ENCODE peak calls at places on chromosomes 16 and 17, in five cellular contexts. One of them, this sample, is unnamed.
A peak's percentile ranks its signal among the peaks of the same experiment; 100 is the strongest.

GRCh38 chr16:24966599-24966998 is 48.6 kb downstream of the ARHGAP17 start:
- DNase-seq in fibroblast of lung: no peak
- DNase-seq in psoas muscle: no peak
- DNase-seq in A549: no peak
- DNase-seq in fibroblast of mammary gland: no peak
- DNase-seq in this sample: no peak

GRCh38 chr17:49597438-49597837 is 21.8 kb downstream of the NXPH3 start:
- DNase-seq in A549: no peak
- DNase-seq in psoas muscle: no peak
- DNase-seq in fibroblast of lung: no peak
- DNase-seq in fibroblast of mammary gland: no peak
- DNase-seq in this sample: no peak

GRCh38 chr17:5419959-5420653 is at the start of gene RPAIN:
- DNase-seq in fibroblast of lung: no peak
- DNase-seq in psoas muscle: peak; percentile 94
- DNase-seq in fibroblast of mammary gland: peak; percentile 81
- DNase-seq in A549: peak; percentile 95
- DNase-seq in this sample: peak; percentile 72

GRCh38 chr16:54034684-54035083 is 251.9 kb downstream of the IRX3 start:
- DNase-seq in psoas muscle: no peak
- DNase-seq in fibroblast of mammary gland: peak; percentile 47
- DNase-seq in fibroblast of lung: no peak
- DNase-seq in A549: no peak
- DNase-seq in this sample: no peak

GRCh38 chr17:21549107-21549687 is 143.1 kb upstream of the KCNJ18 start:
- DNase-seq in fibroblast of mammary gland: peak; percentile 83
- DNase-seq in psoas muscle: no peak
- DNase-seq in A549: no peak
- DNase-seq in fibroblast of lung: peak; percentile 73
- DNase-seq in this sample: no peak

GRCh38 chr17:83098241-83099085 is 19.1 kb downstream of the METRNL start:
- DNase-seq in fibroblast of mammary gland: no peak
- DNase-seq in A549: no peak
- DNase-seq in psoas muscle: no peak
- DNase-seq in fibroblast of lung: no peak
- DNase-seq in this sample: no peak

GRCh38 chr16:84286568-84287220 is 8.0 kb upstream of the WFDC1 start:
- DNase-seq in psoas muscle: peak; percentile 70
- DNase-seq in fibroblast of lung: no peak
- DNase-seq in fibroblast of mammary gland: no peak
- DNase-seq in A549: no peak
- DNase-seq in this sample: no peak

GRCh38 chr17:17711708-17712141 is 30.5 kb downstream of the RAI1 start:
- DNase-seq in fibroblast of mammary gland: no peak
- DNase-seq in A549: no peak
- DNase-seq in psoas muscle: no peak
- DNase-seq in fibroblast of lung: peak; percentile 25
- DNase-seq in this sample: no peak

GRCh38 chr17:74018116-74018515 is 185.4 kb upstream of the RPL38 start:
- DNase-seq in fibroblast of lung: no peak
- DNase-seq in psoas muscle: peak; percentile 9
- DNase-seq in A549: no peak
- DNase-seq in fibroblast of mammary gland: no peak
- DNase-seq in this sample: no peak

GRCh38 chr17:7186241-7186640 is 7.1 kb upstream of the ASGR1 start:
- DNase-seq in fibroblast of lung: no peak
- DNase-seq in A549: peak; percentile 37
- DNase-seq in psoas muscle: no peak
- DNase-seq in fibroblast of mammary gland: peak; percentile 22
- DNase-seq in this sample: no peak

GRCh38 chr16:84321932-84322331 is 27.3 kb downstream of the WFDC1 start:
- DNase-seq in psoas muscle: no peak
- DNase-seq in A549: no peak
- DNase-seq in fibroblast of lung: no peak
- DNase-seq in fibroblast of mammary gland: no peak
- DNase-seq in this sample: no peak

GRCh38 chr17:54948380-54948779 is 20.1 kb downstream of the COX11 start:
- DNase-seq in psoas muscle: no peak
- DNase-seq in fibroblast of mammary gland: peak; percentile 96
- DNase-seq in A549: no peak
- DNase-seq in fibroblast of lung: peak; percentile 99
- DNase-seq in this sample: no peak

GRCh38 chr16:49634235-49635008 is 221.5 kb downstream of the ZNF423 start:
- DNase-seq in A549: no peak
- DNase-seq in psoas muscle: no peak
- DNase-seq in fibroblast of lung: no peak
- DNase-seq in fibroblast of mammary gland: no peak
- DNase-seq in this sample: no peak

GRCh38 chr16:9119795-9120194 is 28.4 kb downstream of the HAPSTR1 start:
- DNase-seq in fibroblast of mammary gland: peak; percentile 97
- DNase-seq in fibroblast of lung: peak; percentile 92
- DNase-seq in psoas muscle: no peak
- DNase-seq in A549: no peak
- DNase-seq in this sample: no peak

GRCh38 chr16:83586036-83586810 is 221.6 kb upstream of the HSBP1 start:
- DNase-seq in fibroblast of mammary gland: no peak
- DNase-seq in A549: no peak
- DNase-seq in psoas muscle: no peak
- DNase-seq in fibroblast of lung: no peak
- DNase-seq in this sample: no peak

GRCh38 chr16:84489141-84489540 is 15.3 kb downstream of the MEAK7 start:
- DNase-seq in A549: no peak
- DNase-seq in fibroblast of lung: no peak
- DNase-seq in fibroblast of mammary gland: no peak
- DNase-seq in psoas muscle: no peak
- DNase-seq in this sample: no peak

GRCh38 chr16:17448640-17449638 is 21.8 kb downstream of the XYLT1 start:
- DNase-seq in psoas muscle: peak; percentile 76
- DNase-seq in fibroblast of mammary gland: no peak
- DNase-seq in fibroblast of lung: no peak
- DNase-seq in A549: no peak
- DNase-seq in this sample: no peak

GRCh38 chr17:81349397-81350319 is 45.6 kb upstream of the BAHCC1 start:
- DNase-seq in A549: no peak
- DNase-seq in psoas muscle: no peak
- DNase-seq in fibroblast of mammary gland: peak; percentile 27
- DNase-seq in fibroblast of lung: peak; percentile 38
- DNase-seq in this sample: no peak

GRCh38 chr17:30222741-30223175 is 12.7 kb downstream of the SLC6A4 start:
- DNase-seq in A549: no peak
- DNase-seq in fibroblast of mammary gland: no peak
- DNase-seq in fibroblast of lung: no peak
- DNase-seq in psoas muscle: no peak
- DNase-seq in this sample: no peak

GRCh38 chr17:2406903-2407790 is 6.3 kb upstream of the MNT start:
- DNase-seq in fibroblast of lung: peak; percentile 92
- DNase-seq in fibroblast of mammary gland: peak; percentile 94
- DNase-seq in psoas muscle: peak; percentile 79
- DNase-seq in A549: peak; percentile 75
- DNase-seq in this sample: no peak

GRCh38 chr17:48676963-48677558 is 45.3 kb downstream of the PRAC1 start:
- DNase-seq in fibroblast of lung: no peak
- DNase-seq in psoas muscle: no peak
- DNase-seq in A549: no peak
- DNase-seq in fibroblast of mammary gland: no peak
- DNase-seq in this sample: no peak

GRCh38 chr17:82915010-82915696 is 75.3 kb upstream of the ZNF750 start:
- DNase-seq in psoas muscle: no peak
- DNase-seq in fibroblast of lung: no peak
- DNase-seq in A549: no peak
- DNase-seq in fibroblast of mammary gland: no peak
- DNase-seq in this sample: no peak

GRCh38 chr17:45427181-45427835 is 5.4 kb downstream of the ARHGAP27 start:
- DNase-seq in A549: no peak
- DNase-seq in fibroblast of lung: no peak
- DNase-seq in fibroblast of mammary gland: no peak
- DNase-seq in psoas muscle: peak; percentile 48
- DNase-seq in this sample: no peak

GRCh38 chr16:56789360-56789759 is 59.4 kb downstream of the NUP93 start:
- DNase-seq in A549: peak; percentile 41
- DNase-seq in fibroblast of lung: peak; percentile 43
- DNase-seq in fibroblast of mammary gland: peak; percentile 38
- DNase-seq in psoas muscle: no peak
- DNase-seq in this sample: no peak
- TF ChIP-seq CTCF in A549: peak; percentile 63
- TF ChIP-seq CTCF in fibroblast of lung: peak; percentile 48
- TF ChIP-seq CTCF in fibroblast of mammary gland: peak; percentile 33
- TF ChIP-seq CTCF in psoas muscle: peak; percentile 41
- TF ChIP-seq CTCF in this sample: no peak

GRCh38 chr17:31269597-31269996 is 27.4 kb downstream of the OMG start:
- DNase-seq in fibroblast of lung: peak; percentile 99
- DNase-seq in fibroblast of mammary gland: peak; percentile 99
- DNase-seq in A549: peak; percentile 27
- DNase-seq in psoas muscle: no peak
- DNase-seq in this sample: peak; percentile 12

GRCh38 chr17:31261596-31261995 is 35.4 kb downstream of the OMG start:
- DNase-seq in psoas muscle: no peak
- DNase-seq in fibroblast of mammary gland: no peak
- DNase-seq in fibroblast of lung: no peak
- DNase-seq in A549: no peak
- DNase-seq in this sample: no peak

GRCh38 chr17:31260151-31260550 is 36.9 kb downstream of the OMG start:
- DNase-seq in A549: no peak
- DNase-seq in psoas muscle: no peak
- DNase-seq in fibroblast of lung: no peak
- DNase-seq in fibroblast of mammary gland: no peak
- DNase-seq in this sample: no peak

GRCh38 chr17:31269178-31269577 is 27.9 kb downstream of the OMG start:
- DNase-seq in fibroblast of mammary gland: no peak
- DNase-seq in A549: no peak
- DNase-seq in psoas muscle: no peak
- DNase-seq in fibroblast of lung: no peak
- DNase-seq in this sample: no peak

DNA sequence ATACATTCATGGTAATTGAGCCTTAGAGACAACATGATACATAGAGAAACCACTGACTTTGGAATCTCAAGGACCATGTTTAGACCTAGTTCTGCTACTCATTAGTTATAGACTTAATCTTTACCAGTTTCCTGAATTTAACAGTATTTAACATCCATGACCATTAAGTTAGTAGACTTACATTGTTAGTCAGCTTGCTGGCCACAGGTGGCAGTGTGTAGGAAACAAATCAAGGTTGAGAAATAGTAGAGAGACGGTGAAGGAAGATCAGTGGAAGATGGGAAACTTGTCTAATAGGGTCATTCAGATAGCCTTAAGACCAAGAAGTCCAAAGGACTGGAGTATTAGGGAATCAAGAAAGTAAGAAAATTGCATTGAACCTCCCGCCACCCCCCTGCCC is 31.0 kb downstream of the OMG start:
- DNase-seq in fibroblast of mammary gland: no peak
- DNase-seq in psoas muscle: no peak
- DNase-seq in A549: no peak
- DNase-seq in fibroblast of lung: no peak
- DNase-seq in this sample: no peak
- TF ChIP-seq CTCF in fibroblast of mammary gland: peak; percentile 28
- TF ChIP-seq CTCF in psoas muscle: no peak
- TF ChIP-seq CTCF in A549: peak; percentile 37
- TF ChIP-seq CTCF in fibroblast of lung: no peak
- TF ChIP-seq CTCF in this sample: no peak

GRCh38 chr16:19089410-19089955 is 22.1 kb downstream of the COQ7 start:
- DNase-seq in fibroblast of lung: no peak
- DNase-seq in A549: no peak
- DNase-seq in psoas muscle: no peak
- DNase-seq in fibroblast of mammary gland: no peak
- DNase-seq in this sample: no peak
- TF ChIP-seq CTCF in fibroblast of lung: no peak
- TF ChIP-seq CTCF in A549: no peak
- TF ChIP-seq CTCF in psoas muscle: no peak
- TF ChIP-seq CTCF in fibroblast of mammary gland: no peak
- TF ChIP-seq CTCF in this sample: no peak

GRCh38 chr17:28548417-28549130 is 3.9 kb downstream of the UNC119 start:
- DNase-seq in fibroblast of lung: no peak
- DNase-seq in fibroblast of mammary gland: no peak
- DNase-seq in psoas muscle: no peak
- DNase-seq in A549: no peak
- DNase-seq in this sample: no peak
- TF ChIP-seq CTCF in fibroblast of lung: no peak
- TF ChIP-seq CTCF in fibroblast of mammary gland: no peak
- TF ChIP-seq CTCF in psoas muscle: no peak
- TF ChIP-seq CTCF in A549: no peak
- TF ChIP-seq CTCF in this sample: peak; percentile 57

GRCh38 chr17:77208856-77209255 is 68.1 kb downstream of the SEC14L1 start:
- DNase-seq in psoas muscle: no peak
- DNase-seq in fibroblast of lung: no peak
- DNase-seq in A549: no peak
- DNase-seq in fibroblast of mammary gland: peak; percentile 10
- DNase-seq in this sample: no peak

GRCh38 chr17:77209330-77209748 is 68.6 kb downstream of the SEC14L1 start:
- DNase-seq in fibroblast of mammary gland: no peak
- DNase-seq in A549: no peak
- DNase-seq in psoas muscle: no peak
- DNase-seq in fibroblast of lung: no peak
- DNase-seq in this sample: no peak

GRCh38 chr17:77206557-77206956 is 65.8 kb downstream of the SEC14L1 start:
- DNase-seq in A549: no peak
- DNase-seq in fibroblast of lung: no peak
- DNase-seq in fibroblast of mammary gland: no peak
- DNase-seq in psoas muscle: no peak
- DNase-seq in this sample: no peak

GRCh38 chr17:77208217-77208808 is 67.5 kb downstream of the SEC14L1 start:
- DNase-seq in fibroblast of mammary gland: peak; percentile 54
- DNase-seq in fibroblast of lung: peak; percentile 42
- DNase-seq in A549: no peak
- DNase-seq in psoas muscle: no peak
- DNase-seq in this sample: peak; percentile 37

GRCh38 chr17:77207689-77208216 is 67.0 kb downstream of the SEC14L1 start:
- DNase-seq in A549: no peak
- DNase-seq in fibroblast of mammary gland: no peak
- DNase-seq in fibroblast of lung: no peak
- DNase-seq in psoas muscle: no peak
- DNase-seq in this sample: no peak
- TF ChIP-seq CTCF in A549: no peak
- TF ChIP-seq CTCF in fibroblast of mammary gland: no peak
- TF ChIP-seq CTCF in fibroblast of lung: no peak
- TF ChIP-seq CTCF in psoas muscle: no peak
- TF ChIP-seq CTCF in this sample: no peak